ENCODE peak calls at places on chromosomes 3 and 15, in six cellular contexts. W, V, C, H, N and D are unnamed samples.

GRCh38 chr3:42010530-42010929 is 48.6 kb upstream of the ULK4 start:
- DNase-seq in W (no peak), V (no peak), C (no peak), H (no peak), N (no peak), D (no peak)

GRCh38 chr3:188218571-188218970 is 64.6 kb downstream of the LPP start:
- DNase-seq in W (no peak), V (no peak), C (no peak), H (no peak), N (no peak), D (no peak)

GRCh38 chr3:64645236-64645635 is 42.6 kb downstream of the ADAMTS9 start:
- DNase-seq in W (no peak), V (no peak), C (no peak), H (no peak), N (no peak), D (no peak)

GRCh38 chr15:79932447-79932846 is 35.6 kb upstream of the MTHFS start:
- DNase-seq in W (no peak), V (no peak), C (no peak), H (no peak), N (no peak), D (no peak)

GRCh38 chr3:114331710-114332109 is 37.9 kb downstream of the TIGIT start:
- DNase-seq in W (no peak), V (no peak), C (no peak), H (no peak), N (no peak), D (no peak)

GRCh38 chr3:10015476-10015904 is 10.7 kb upstream of the FANCD2 start:
- DNase-seq in W (no peak), V (no peak), C (no peak), H (peak), N (peak), D (no peak)

GRCh38 chr15:84784262-84784661 is 32.9 kb upstream of the ALPK3 start:
- DNase-seq in W (no peak), V (no peak), C (no peak), H (no peak), N (no peak), D (no peak)

GRCh38 chr3:178036745-178037144 is 499.5 kb upstream of the KCNMB2 start:
- DNase-seq in W (no peak), V (no peak), C (no peak), H (no peak), N (no peak), D (no peak)

GRCh38 chr3:183824761-183825379 is 507 bp downstream of the MAP6D1 start:
- DNase-seq in W (no peak), V (peak), C (peak), H (peak), N (no peak), D (peak)

GRCh38 chr3:63824309-63824708 is 5.2 kb downstream of the C3orf49 start:
- DNase-seq in W (no peak), V (no peak), C (no peak), H (no peak), N (no peak), D (no peak)

GRCh38 chr15:68797157-68797556 is 23.5 kb downstream of the ANP32A start:
- DNase-seq in W (no peak), V (peak), C (no peak), H (no peak), N (no peak), D (no peak)

GRCh38 chr3:63774776-63775175 is 44.3 kb upstream of the C3orf49 start:
- DNase-seq in W (no peak), V (no peak), C (no peak), H (no peak), N (no peak), D (no peak)

GRCh38 chr3:127180859-127181258 is 12.1 kb upstream of the PRR23E start:
- DNase-seq in W (no peak), V (no peak), C (no peak), H (no peak), N (no peak), D (no peak)

GRCh38 chr3:128884992-128885391 is 5.6 kb downstream of the ACAD9 start:
- DNase-seq in W (no peak), V (no peak), C (no peak), H (no peak), N (no peak), D (no peak)

GRCh38 chr3:165206454-165207266 is 10.5 kb upstream of the SLITRK3 start:
- DNase-seq in W (peak), V (peak), C (peak), H (peak), N (peak), D (peak)

GRCh38 chr15:95887666-95888480 is 442.6 kb upstream of the NR2F2 start:
- DNase-seq in W (no peak), V (no peak), C (no peak), H (no peak), N (no peak), D (no peak)